ENCODE peak calls at places on chromosome 22, in six cellular contexts. C is MV-4-11; R is heart left ventricle; O is HTR-8/SVneo; Z is ureter; E is activated T-helper 1 cell treated with anti-CD3 and anti-CD28 coated beads, Interleukin-12 subunit alpha, Interleukin-12 subunit beta, Interleukin-2, Interleukin-4 antibody, amounts not matched to agents 30 ng/mL and 10 ng/mL and 1 ng/mL, durations not matched to agents 14 hours and 24 hours and 36 hours. D is an unnamed sample.

GRCh38 chr22:49838771-49839717 is 11.4 kb upstream of the BRD1 start:
- DNase-seq in C (no peak), R (no peak), O (no peak), Z (no peak), E (peak), D (peak)

GRCh38 chr22:44355688-44356070 is 42.9 kb upstream of the SHISAL1 start:
- DNase-seq in C (no peak), R (no peak), O (no peak), Z (no peak), E (no peak), D (no peak)

GRCh38 chr22:45317551-45318167 is 7.9 kb downstream of the FAM118A start:
- DNase-seq in C (no peak), R (peak), O (no peak), Z (no peak), E (no peak), D (no peak)

GRCh38 chr22:38436629-38437395 is 18.2 kb downstream of the KCNJ4 start:
- DNase-seq in C (no peak), R (no peak), O (no peak), Z (no peak), E (no peak), D (no peak)

GRCh38 chr22:30276041-30276440 is 9.4 kb upstream of the OSM start:
- DNase-seq in C (peak), R (no peak), O (no peak), Z (no peak), E (no peak), D (no peak)

GRCh38 chr22:45612940-45613339 is 58.7 kb upstream of the ATXN10 start:
- DNase-seq in C (no peak), R (no peak), O (no peak), Z (no peak), E (no peak), D (no peak)

GRCh38 chr22:26553056-26553752 is 36.7 kb downstream of the TPST2 start:
- DNase-seq in C (no peak), R (no peak), O (peak), Z (no peak), E (no peak), D (peak)

GRCh38 chr22:32354360-32355351 is 3.0 kb upstream of the RFPL3 start:
- DNase-seq in C (peak), R (no peak), O (peak), Z (no peak), E (no peak), D (no peak)

GRCh38 chr22:46129390-46130041 is 20.8 kb upstream of the PPARA start:
- DNase-seq in C (peak), R (peak), O (no peak), Z (no peak), E (no peak), D (no peak)

GRCh38 chr22:40648386-40648785 is 11.9 kb upstream of the MRTFA start:
- DNase-seq in C (no peak), R (no peak), O (no peak), Z (no peak), E (no peak), D (no peak)

GRCh38 chr22:47283616-47284270 is 521.3 kb downstream of the TBC1D22A start:
- DNase-seq in C (no peak), R (no peak), O (no peak), Z (no peak), E (no peak), D (no peak)

GRCh38 chr22:21861856-21862255 is 5.6 kb downstream of the MAPK1 start:
- DNase-seq in C (peak), R (no peak), O (no peak), Z (no peak), E (no peak), D (no peak)

GRCh38 chr22:19523240-19524169 is 705 bp downstream of the CLDN5 start:
- DNase-seq in C (peak), R (no peak), O (no peak), Z (no peak), E (peak), D (no peak)

GRCh38 chr22:38139901-38140300 is 29.4 kb upstream of the BAIAP2L2 start:
- DNase-seq in C (no peak), R (no peak), O (no peak), Z (no peak), E (no peak), D (no peak)

GRCh38 chr22:32876516-32876915 is 75.0 kb downstream of the TIMP3 start:
- DNase-seq in C (no peak), R (no peak), O (no peak), Z (no peak), E (no peak), D (no peak)

GRCh38 chr22:29143848-29144785 is 61.6 kb upstream of the EMID1 start:
- DNase-seq in C (no peak), R (no peak), O (no peak), Z (no peak), E (no peak), D (no peak)

GRCh38 chr22:30159561-30160353 is 79.5 kb downstream of the HORMAD2 start:
- DNase-seq in C (no peak), R (no peak), O (no peak), Z (no peak), E (no peak), D (no peak)

GRCh38 chr22:26053737-26054316 is 115.4 kb upstream of the SEZ6L start:
- DNase-seq in C (no peak), R (no peak), O (no peak), Z (no peak), E (no peak), D (no peak)

GRCh38 chr22:32545801-32546200 is 71.2 kb downstream of the FBXO7 start:
- DNase-seq in C (peak), R (peak), O (no peak), Z (no peak), E (no peak), D (no peak)

GRCh38 chr22:37284807-37285355 is 2.6 kb downstream of the CYTH4 start:
- DNase-seq in C (peak), R (peak), O (no peak), Z (no peak), E (no peak), D (peak)

GRCh38 chr22:43530864-43531201 is 119.0 kb downstream of the MPPED1 start:
- DNase-seq in C (no peak), R (no peak), O (no peak), Z (no peak), E (no peak), D (no peak)

GRCh38 chr22:50529416-50530279 is at the start of gene TYMP:
- DNase-seq in C (peak), R (peak), O (no peak), Z (no peak), E (peak), D (no peak)